ENCODE peak calls at places on chromosome 15, in eight cellular contexts. N, F, Z, T, I, C, S and V are unnamed samples.
A peak's percentile ranks its signal among the peaks of the same experiment; 100 is the strongest.

GRCh38 chr15:50281427-50281826 is 15.9 kb upstream of the HDC start:
- DNase-seq in F (no peak), C (no peak), I (no peak), Z (no peak), N (no peak), T (no peak), S (no peak), V (no peak)

GRCh38 chr15:100308222-100309007 is 33.4 kb downstream of the ADAMTS17 start:
- DNase-seq in I (no peak), S (no peak), C (no peak), N (no peak), F (no peak), Z (no peak), T (no peak), V (no peak)

GRCh38 chr15:98518823-98519561 is 129.3 kb upstream of the IGF1R start:
- DNase-seq in F (peak; percentile 73), I (peak; percentile 85), Z (peak; percentile 63), N (peak; percentile 44), T (no peak), C (peak; percentile 63), S (peak; percentile 91), V (peak; percentile 46)

GRCh38 chr15:83818591-83818990 is 164.7 kb downstream of the ADAMTSL3 start:
- DNase-seq in C (no peak), I (no peak), S (no peak), Z (no peak), F (no peak), T (no peak), N (no peak), V (no peak)

GRCh38 chr15:80152896-80153876 is at the start of gene FAH:
- DNase-seq in N (no peak), S (peak; percentile 85), T (peak; percentile 91), F (peak; percentile 72), I (no peak), Z (no peak), C (peak; percentile 35), V (no peak)

GRCh38 chr15:70902105-70902504 is 9.5 kb downstream of the LRRC49 start:
- DNase-seq in T (no peak), S (no peak), Z (no peak), I (peak; percentile 63), C (no peak), N (no peak), F (no peak), V (no peak)

GRCh38 chr15:34721802-34722795 is 32.7 kb downstream of the GJD2 start:
- DNase-seq in I (peak; percentile 59), T (peak; percentile 79), C (no peak), S (peak; percentile 93), Z (peak; percentile 81), F (no peak), N (no peak), V (peak; percentile 92)

GRCh38 chr15:63387741-63388468 is 6.3 kb upstream of the CA12 start:
- DNase-seq in S (peak; percentile 41), N (no peak), F (no peak), I (no peak), Z (no peak), C (no peak), T (no peak), V (no peak)

GRCh38 chr15:36117394-36117793 is 462.0 kb upstream of the CDIN1 start:
- DNase-seq in C (no peak), Z (no peak), S (no peak), N (no peak), F (no peak), T (no peak), I (no peak), V (no peak)

GRCh38 chr15:60993008-60993407 is 236.1 kb downstream of the RORA start:
- DNase-seq in I (no peak), F (no peak), S (no peak), T (no peak), Z (no peak), C (no peak), N (no peak), V (no peak)

GRCh38 chr15:60840703-60841411 is 361.9 kb upstream of the ICE2 start:
- DNase-seq in S (peak; percentile 6), I (no peak), F (no peak), N (no peak), T (no peak), C (peak; percentile 61), Z (no peak), V (no peak)

GRCh38 chr15:34109775-34110663 is 8.1 kb downstream of the PGBD4 start:
- DNase-seq in N (no peak), F (no peak), S (peak; percentile 40), T (no peak), I (peak; percentile 64), C (no peak), Z (peak; percentile 15), V (peak; percentile 25)

GRCh38 chr15:56242576-56243116 is 1.0 kb downstream of the RFX7 start:
- DNase-seq in S (no peak), Z (no peak), F (no peak), I (no peak), T (no peak), C (peak; percentile 2), N (no peak), V (no peak)

GRCh38 chr15:95922431-95922830 is 408.1 kb upstream of the NR2F2 start:
- DNase-seq in Z (no peak), C (no peak), F (no peak), N (no peak), T (peak; percentile 22), I (peak; percentile 26), S (no peak), V (no peak)

GRCh38 chr15:59371458-59372351 is 966 bp downstream of the MYO1E start:
- DNase-seq in F (no peak), N (peak; percentile 70), Z (peak; percentile 9), T (peak; percentile 87), C (no peak), S (peak; percentile 51), I (no peak), V (no peak)

GRCh38 chr15:44550256-44550655 is 13.3 kb downstream of the EIF3J start:
- DNase-seq in C (peak; percentile 17), N (no peak), S (no peak), I (peak; percentile 52), T (no peak), F (no peak), Z (no peak), V (no peak)

GRCh38 chr15:62071711-62072308 is 5.0 kb downstream of the C2CD4A start:
- DNase-seq in T (no peak), F (peak; percentile 51), Z (no peak), C (peak; percentile 28), S (peak; percentile 53), I (peak; percentile 61), N (no peak), V (no peak)

GRCh38 chr15:79858469-79858868 is 38.3 kb downstream of the MTHFS start:
- DNase-seq in S (no peak), I (peak; percentile 18), T (no peak), C (no peak), Z (no peak), F (no peak), N (no peak), V (no peak)

GRCh38 chr15:73851679-73852078 is 21.7 kb upstream of the TBC1D21 start:
- DNase-seq in I (peak; percentile 44), F (peak; percentile 78), S (peak; percentile 88), N (no peak), C (peak; percentile 14), T (no peak), Z (no peak), V (no peak)

GRCh38 chr15:47184003-47184404 is 533.3 kb upstream of the SEMA6D start:
- DNase-seq in Z (peak; percentile 49), C (no peak), S (peak; percentile 67), N (no peak), T (peak; percentile 81), F (peak; percentile 58), I (no peak), V (peak; percentile 71)

GRCh38 chr15:69538381-69538780 is 85.8 kb downstream of the RPLP1 start:
- DNase-seq in C (no peak), I (no peak), S (no peak), F (no peak), T (no peak), Z (peak; percentile 44), N (no peak), V (peak; percentile 54)

GRCh38 chr15:81000144-81000625 is 538 bp upstream of the TLNRD1 start:
- DNase-seq in F (no peak), T (no peak), I (peak; percentile 36), N (no peak), C (peak; percentile 22), S (no peak), Z (no peak), V (no peak)

GRCh38 chr15:27126449-27126848 is 155.5 kb downstream of the GABRG3 start:
- DNase-seq in N (no peak), S (no peak), I (no peak), Z (no peak), T (no peak), C (no peak), F (no peak), V (no peak)
- H3K9me3 ChIP-seq in N (peaks cover 13% of the 10 kb centered on the region), S (no peaks in the 10 kb centered on the region), I (peaks cover 4% of the 10 kb centered on the region), Z (no peaks in the 10 kb centered on the region), T (no peaks in the 10 kb centered on the region), C (no peaks in the 10 kb centered on the region), F (no peaks in the 10 kb centered on the region), V (no peaks in the 10 kb centered on the region)

GRCh38 chr15:26455828-26456227 is 317.0 kb downstream of the GABRB3 start:
- DNase-seq in S (no peak), N (no peak), C (no peak), Z (no peak), I (no peak), F (no peak), T (no peak), V (no peak)

GRCh38 chr15:26449296-26449695 is 323.6 kb downstream of the GABRB3 start:
- DNase-seq in C (no peak), S (no peak), Z (no peak), N (no peak), F (no peak), I (peak; percentile 15), T (no peak), V (no peak)

GRCh38 chr15:26451995-26452394 is 320.9 kb downstream of the GABRB3 start:
- DNase-seq in F (no peak), N (no peak), T (no peak), C (no peak), I (no peak), S (no peak), Z (no peak), V (no peak)

DNA sequence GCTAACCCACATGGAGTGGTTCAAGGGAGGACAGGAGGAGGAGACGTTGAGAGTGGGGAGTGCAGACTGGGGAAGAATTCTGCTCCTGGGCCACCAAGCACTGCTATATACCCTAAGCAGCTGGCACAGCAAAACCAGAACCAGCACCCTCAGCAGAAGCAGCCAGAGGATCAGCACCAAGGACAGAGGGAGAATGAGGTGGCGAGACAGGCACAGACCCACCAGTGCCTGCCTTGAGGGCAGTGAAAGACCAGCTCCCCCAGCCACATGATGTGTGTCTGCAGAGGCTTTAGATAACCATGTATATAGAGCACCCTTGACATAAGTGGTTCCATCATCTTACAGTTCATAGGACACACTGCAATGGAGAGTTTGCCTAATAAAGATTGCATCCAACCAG is 319.0 kb downstream of the GABRB3 start:
- DNase-seq in T (no peak), F (no peak), Z (no peak), I (no peak), S (peak; percentile 56), N (no peak), C (no peak), V (no peak)
- H3K9me3 ChIP-seq in T (peaks cover 7% of the 10 kb centered on the region), F (no peaks in the 10 kb centered on the region), Z (no peaks in the 10 kb centered on the region), I (no peaks in the 10 kb centered on the region), S (no peaks in the 10 kb centered on the region), N (peaks cover 24% of the 10 kb centered on the region), C (no peaks in the 10 kb centered on the region), V (peaks cover 3% of the 10 kb centered on the region)

GRCh38 chr15:25060472-25060803 is 105.7 kb downstream of the SNRPN start:
- DNase-seq in S (no peak), F (no peak), N (peak; percentile 23), C (no peak), T (no peak), I (no peak), Z (no peak), V (no peak)
- H3K9me3 ChIP-seq in S (peaks cover 20% of the 10 kb centered on the region), F (no peaks in the 10 kb centered on the region), N (peaks cover 100% of the 10 kb centered on the region), C (peaks cover 42% of the 10 kb centered on the region), T (peaks cover 100% of the 10 kb centered on the region), I (peaks cover 75% of the 10 kb centered on the region), Z (peaks cover 38% of the 10 kb centered on the region), V (peaks cover 82% of the 10 kb centered on the region)

GRCh38 chr15:68488966-68489365 is 57.0 kb upstream of the ITGA11 start:
- DNase-seq in F (no peak), S (no peak), C (no peak), Z (no peak), I (no peak), N (no peak), T (no peak), V (no peak)
- H3K9me3 ChIP-seq in F (no peaks in the 10 kb centered on the region), S (no peaks in the 10 kb centered on the region), C (no peaks in the 10 kb centered on the region), Z (no peaks in the 10 kb centered on the region), I (peaks cover 3% of the 10 kb centered on the region), N (no peaks in the 10 kb centered on the region), T (no peaks in the 10 kb centered on the region), V (no peaks in the 10 kb centered on the region)